ENCODE peak calls at places on chromosomes 2 and 18, in five cellular contexts. P, R, U, S and B are unnamed samples.

GRCh38 chr18:9380101-9380500 is 45.5 kb downstream of the TWSG1 start:
- DNase-seq in P (peak), R (no peak), U (no peak), S (no peak), B (no peak)

GRCh38 chr2:10462178-10463083 is 14.3 kb upstream of the ODC1 start:
- DNase-seq in P (no peak), R (no peak), U (no peak), S (no peak), B (no peak)

GRCh38 chr2:85503611-85504433 is 35.1 kb upstream of the MAT2A start:
- DNase-seq in P (peak), R (no peak), U (no peak), S (no peak), B (no peak)

GRCh38 chr2:124894199-124894598 is 869.1 kb downstream of the CNTNAP5 start:
- DNase-seq in P (no peak), R (no peak), U (no peak), S (no peak), B (no peak)

GRCh38 chr18:26436176-26437031 is 111.9 kb downstream of the KCTD1 start:
- DNase-seq in P (peak), R (peak), U (no peak), S (no peak), B (peak)

GRCh38 chr2:241902357-241902991 is 32.9 kb downstream of the RTP5 start:
- DNase-seq in P (no peak), R (no peak), U (no peak), S (no peak), B (no peak)

GRCh38 chr18:10042492-10042891 is 128.7 kb downstream of the VAPA start:
- DNase-seq in P (no peak), R (no peak), U (no peak), S (no peak), B (no peak)

GRCh38 chr2:179454443-179455218 is 190.0 kb upstream of the SESTD1 start:
- DNase-seq in P (peak), R (no peak), U (no peak), S (no peak), B (peak)

GRCh38 chr2:226118471-226119429 is 680.9 kb downstream of the IRS1 start:
- DNase-seq in P (peak), R (peak), U (peak), S (no peak), B (peak)

GRCh38 chr2:232042911-232043564 is 81.5 kb downstream of the DIS3L2 start:
- DNase-seq in P (peak), R (no peak), U (no peak), S (no peak), B (no peak)

GRCh38 chr2:190679813-190680591 is 31.1 kb downstream of the NAB1 start:
- DNase-seq in P (no peak), R (peak), U (peak), S (peak), B (peak)

GRCh38 chr18:46705521-46705920 is 48.5 kb upstream of the LOXHD1 start:
- DNase-seq in P (no peak), R (no peak), U (no peak), S (no peak), B (no peak)

GRCh38 chr2:9163306-9164111 is 43.1 kb upstream of the ASAP2 start:
- DNase-seq in P (peak), R (no peak), U (no peak), S (no peak), B (no peak)

GRCh38 chr2:218642786-218643185 is 16.6 kb downstream of the ZNF142 start:
- DNase-seq in P (no peak), R (no peak), U (no peak), S (no peak), B (no peak)

GRCh38 chr18:8783335-8783993 is 78.1 kb downstream of the MTCL1 start:
- DNase-seq in P (no peak), R (no peak), U (no peak), S (no peak), B (no peak)

GRCh38 chr18:28267276-28267675 is 90.3 kb upstream of the CDH2 start:
- DNase-seq in P (no peak), R (no peak), U (no peak), S (no peak), B (no peak)

GRCh38 chr18:50866765-50867164 is 12.2 kb upstream of the ME2 start:
- DNase-seq in P (no peak), R (no peak), U (no peak), S (no peak), B (no peak)

GRCh38 chr2:133755515-133756311 is 187.4 kb upstream of the NCKAP5 start:
- DNase-seq in P (peak), R (no peak), U (no peak), S (no peak), B (no peak)

GRCh38 chr2:220915087-220915486 is 657.0 kb downstream of the EPHA4 start:
- DNase-seq in P (no peak), R (no peak), U (no peak), S (no peak), B (no peak)

GRCh38 chr2:60533114-60534033 is 20.1 kb downstream of the BCL11A start:
- DNase-seq in P (peak), R (no peak), U (no peak), S (no peak), B (no peak)

GRCh38 chr2:96830064-96830562 is 13.7 kb downstream of the ANKRD23 start:
- DNase-seq in P (no peak), R (no peak), U (no peak), S (no peak), B (no peak)

GRCh38 chr2:233331536-233331935 is 22.8 kb upstream of the DGKD start:
- DNase-seq in P (no peak), R (no peak), U (peak), S (no peak), B (no peak)

GRCh38 chr18:48488388-48488850 is 50.4 kb upstream of the CTIF start:
- DNase-seq in P (peak), R (peak), U (no peak), S (peak), B (peak)

GRCh38 chr2:66587216-66587615 is 152.3 kb downstream of the MEIS1 start:
- DNase-seq in P (no peak), R (peak), U (no peak), S (no peak), B (peak)

GRCh38 chr2:199818001-199818400 is 33.0 kb downstream of the FTCDNL1 start:
- DNase-seq in P (no peak), R (no peak), U (no peak), S (no peak), B (no peak)

GRCh38 chr18:59579509-59579908 is 117.7 kb downstream of the CCBE1 start:
- DNase-seq in P (no peak), R (no peak), U (no peak), S (no peak), B (no peak)

GRCh38 chr2:155256803-155257202 is 558.3 kb downstream of the KCNJ3 start:
- DNase-seq in P (no peak), R (no peak), U (no peak), S (no peak), B (no peak)

GRCh38 chr2:11571170-11571569 is 37.3 kb downstream of the GREB1 start:
- DNase-seq in P (no peak), R (no peak), U (no peak), S (no peak), B (no peak)

GRCh38 chr2:119253114-119253702 is 29.6 kb downstream of the STEAP3 start:
- DNase-seq in P (no peak), R (no peak), U (no peak), S (no peak), B (no peak)

GRCh38 chr18:59149416-59149815 is 9.7 kb downstream of the SEC11C start:
- DNase-seq in P (no peak), R (no peak), U (no peak), S (no peak), B (no peak)